ENCODE peak calls at places on chromosomes 13 and 19, in eight cellular contexts. One of them, this sample, is unnamed.

GRCh38 chr13:113275387-113275786 is 21.7 kb upstream of the LAMP1 start:
- DNase-seq in tibial nerve: no peak
- DNase-seq in body of pancreas: peak
- DNase-seq in stomach: peak
- DNase-seq in heart left ventricle: no peak
- DNase-seq in IMR-90: peak
- DNase-seq in uterus: no peak
- DNase-seq in A549: peak
- DNase-seq in this sample: peak

GRCh38 chr19:7224205-7224833 is 69.9 kb downstream of the INSR start:
- DNase-seq in tibial nerve: peak
- DNase-seq in body of pancreas: peak
- DNase-seq in stomach: peak
- DNase-seq in heart left ventricle: no peak
- DNase-seq in IMR-90: peak
- DNase-seq in uterus: peak
- DNase-seq in A549: no peak
- DNase-seq in this sample: peak

GRCh38 chr13:43991773-43992201 is 112.1 kb downstream of the LACC1 start:
- DNase-seq in tibial nerve: no peak
- DNase-seq in body of pancreas: no peak
- DNase-seq in stomach: no peak
- DNase-seq in heart left ventricle: peak
- DNase-seq in IMR-90: no peak
- DNase-seq in uterus: no peak
- DNase-seq in A549: no peak
- DNase-seq in this sample: no peak

GRCh38 chr19:50333737-50334617 is 4.8 kb upstream of the KCNC3 start:
- DNase-seq in tibial nerve: no peak
- DNase-seq in body of pancreas: no peak
- DNase-seq in stomach: peak
- DNase-seq in heart left ventricle: peak
- DNase-seq in IMR-90: no peak
- DNase-seq in uterus: peak
- DNase-seq in A549: peak
- DNase-seq in this sample: peak

GRCh38 chr13:103142091-103142594 is 75.9 kb upstream of the SLC10A2 start:
- DNase-seq in tibial nerve: no peak
- DNase-seq in body of pancreas: no peak
- DNase-seq in stomach: no peak
- DNase-seq in heart left ventricle: no peak
- DNase-seq in IMR-90: no peak
- DNase-seq in uterus: no peak
- DNase-seq in A549: no peak
- DNase-seq in this sample: no peak

GRCh38 chr19:33463194-33463593 is 58.4 kb downstream of the PEPD start:
- DNase-seq in tibial nerve: peak
- DNase-seq in body of pancreas: no peak
- DNase-seq in stomach: no peak
- DNase-seq in heart left ventricle: no peak
- DNase-seq in IMR-90: peak
- DNase-seq in uterus: no peak
- DNase-seq in A549: no peak
- DNase-seq in this sample: no peak

GRCh38 chr13:28161370-28161769 is 23.0 kb downstream of the PAN3 start:
- DNase-seq in tibial nerve: no peak
- DNase-seq in body of pancreas: no peak
- DNase-seq in stomach: no peak
- DNase-seq in heart left ventricle: no peak
- DNase-seq in IMR-90: peak
- DNase-seq in uterus: no peak
- DNase-seq in A549: no peak
- DNase-seq in this sample: peak

GRCh38 chr13:56902276-56902675 is 238.4 kb upstream of the PRR20A start:
- DNase-seq in tibial nerve: no peak
- DNase-seq in body of pancreas: no peak
- DNase-seq in stomach: no peak
- DNase-seq in heart left ventricle: no peak
- DNase-seq in IMR-90: no peak
- DNase-seq in uterus: no peak
- DNase-seq in A549: no peak
- DNase-seq in this sample: no peak

GRCh38 chr13:114128348-114128623 is 4.1 kb downstream of the RASA3 start:
- DNase-seq in tibial nerve: no peak
- DNase-seq in body of pancreas: no peak
- DNase-seq in stomach: no peak
- DNase-seq in heart left ventricle: no peak
- DNase-seq in IMR-90: no peak
- DNase-seq in uterus: no peak
- DNase-seq in A549: no peak
- DNase-seq in this sample: no peak

GRCh38 chr19:40033989-40034560 is 22.0 kb downstream of the ZNF780B start:
- DNase-seq in tibial nerve: no peak
- DNase-seq in body of pancreas: no peak
- DNase-seq in stomach: no peak
- DNase-seq in heart left ventricle: no peak
- DNase-seq in IMR-90: no peak
- DNase-seq in uterus: no peak
- DNase-seq in A549: no peak
- DNase-seq in this sample: no peak

GRCh38 chr13:72473321-72473720 is 254.1 kb downstream of the MZT1 start:
- DNase-seq in tibial nerve: no peak
- DNase-seq in body of pancreas: no peak
- DNase-seq in stomach: no peak
- DNase-seq in heart left ventricle: no peak
- DNase-seq in IMR-90: no peak
- DNase-seq in uterus: no peak
- DNase-seq in A549: no peak
- DNase-seq in this sample: no peak

GRCh38 chr19:40513345-40513678 is 46.5 kb downstream of the SPTBN4 start:
- DNase-seq in tibial nerve: no peak
- DNase-seq in body of pancreas: no peak
- DNase-seq in stomach: no peak
- DNase-seq in heart left ventricle: no peak
- DNase-seq in IMR-90: no peak
- DNase-seq in uterus: no peak
- DNase-seq in A549: no peak
- DNase-seq in this sample: no peak

DNA sequence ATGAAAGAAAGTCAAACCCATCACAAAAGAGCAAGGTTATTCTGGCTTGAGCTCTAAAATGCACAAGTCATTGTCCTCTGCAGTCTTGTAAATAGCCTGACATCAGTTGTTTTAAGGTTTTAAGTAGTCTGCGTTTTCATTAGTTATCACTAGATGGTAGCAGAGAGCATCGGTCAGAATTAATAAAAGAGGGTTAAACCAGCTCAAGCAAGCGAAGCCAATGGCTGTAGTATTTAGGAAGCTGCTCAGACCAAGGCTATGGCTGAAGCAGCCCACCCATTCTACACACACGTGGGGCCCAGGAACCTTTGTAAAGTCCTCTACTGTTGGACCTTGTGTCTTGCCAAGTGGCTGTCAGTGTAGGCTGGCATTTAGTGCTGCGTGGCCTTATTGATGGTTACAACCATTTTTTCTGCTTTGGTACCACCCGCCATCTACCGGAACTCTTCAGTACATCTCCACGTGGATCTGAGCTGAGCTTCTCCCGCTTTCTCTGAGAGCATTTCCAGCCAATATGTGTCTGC is 13.3 kb upstream of the ZNF57 start:
- DNase-seq in tibial nerve: no peak
- DNase-seq in body of pancreas: peak
- DNase-seq in stomach: no peak
- DNase-seq in heart left ventricle: no peak
- DNase-seq in IMR-90: peak
- DNase-seq in uterus: no peak
- DNase-seq in A549: peak
- DNase-seq in this sample: no peak
- H3K4me3 ChIP-seq in tibial nerve: no peak
- H3K4me3 ChIP-seq in body of pancreas: no peak
- H3K4me3 ChIP-seq in stomach: no peak
- H3K4me3 ChIP-seq in heart left ventricle: no peak
- H3K4me3 ChIP-seq in IMR-90: no peak
- H3K4me3 ChIP-seq in uterus: no peak
- H3K4me3 ChIP-seq in A549: no peak
- H3K4me3 ChIP-seq in this sample: no peak

DNA sequence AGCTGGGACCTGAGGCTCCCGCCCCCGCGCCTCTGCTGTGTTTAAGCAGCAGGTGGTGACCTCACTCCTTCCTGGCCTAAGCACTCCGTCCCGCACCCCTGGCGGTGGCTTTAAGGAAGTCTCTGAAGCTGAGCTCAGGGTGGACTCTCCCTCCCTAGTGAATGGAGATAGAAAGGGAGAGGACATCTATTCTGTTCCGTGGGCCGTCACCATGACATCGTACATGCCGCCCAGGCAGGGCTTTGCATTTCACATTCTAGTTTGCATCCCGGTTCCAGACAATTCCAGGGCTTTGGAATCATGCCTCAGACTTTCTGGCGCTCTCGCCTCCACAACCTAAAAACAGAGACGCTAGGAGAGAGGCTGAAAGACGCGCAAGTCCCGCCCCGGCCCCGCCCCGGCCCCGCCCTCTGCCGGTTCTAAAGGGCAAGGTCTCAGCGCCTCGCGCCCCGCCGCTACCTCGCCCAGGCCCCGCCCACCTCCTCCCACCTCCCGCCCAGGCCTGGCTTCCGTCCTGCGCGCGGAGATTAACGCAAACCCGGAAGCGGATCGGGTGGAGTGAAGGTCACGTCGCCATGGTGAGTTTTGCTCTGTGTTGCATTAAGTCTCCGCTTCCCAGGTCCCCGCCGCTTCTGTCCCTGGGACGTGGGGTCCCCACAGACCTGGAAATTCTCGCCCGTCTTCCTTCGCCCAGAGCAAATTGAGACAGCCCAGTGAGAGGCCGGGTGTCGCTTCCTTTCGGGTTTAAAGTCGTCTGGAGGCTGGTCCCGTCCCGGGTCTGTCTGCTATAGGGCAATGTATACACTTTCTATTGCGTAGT is at the start of gene ZNF808:
- DNase-seq in tibial nerve: peak
- DNase-seq in body of pancreas: peak
- DNase-seq in stomach: peak
- DNase-seq in heart left ventricle: peak
- DNase-seq in IMR-90: peak
- DNase-seq in uterus: peak
- DNase-seq in A549: peak
- DNase-seq in this sample: peak
- TF ChIP-seq POLR2A in tibial nerve: no peak
- TF ChIP-seq POLR2A in body of pancreas: peak
- TF ChIP-seq POLR2A in stomach: peak
- TF ChIP-seq POLR2A in heart left ventricle: no peak
- TF ChIP-seq POLR2A in IMR-90: peak
- TF ChIP-seq POLR2A in uterus: peak
- TF ChIP-seq POLR2A in A549: no peak
- TF ChIP-seq POLR2A in this sample: peak

GRCh38 chr13:93246069-93246468 is 19.5 kb downstream of the GPC6 start:
- DNase-seq in tibial nerve: no peak
- DNase-seq in body of pancreas: no peak
- DNase-seq in stomach: no peak
- DNase-seq in heart left ventricle: no peak
- DNase-seq in IMR-90: no peak
- DNase-seq in uterus: no peak
- DNase-seq in A549: no peak
- DNase-seq in this sample: no peak

GRCh38 chr13:93244141-93244917 is 17.7 kb downstream of the GPC6 start:
- DNase-seq in tibial nerve: no peak
- DNase-seq in body of pancreas: no peak
- DNase-seq in stomach: no peak
- DNase-seq in heart left ventricle: peak
- DNase-seq in IMR-90: peak
- DNase-seq in uterus: no peak
- DNase-seq in A549: no peak
- DNase-seq in this sample: no peak

GRCh38 chr13:93248627-93249047 is 22.0 kb downstream of the GPC6 start:
- DNase-seq in tibial nerve: no peak
- DNase-seq in body of pancreas: peak
- DNase-seq in stomach: peak
- DNase-seq in heart left ventricle: no peak
- DNase-seq in IMR-90: peak
- DNase-seq in uterus: no peak
- DNase-seq in A549: no peak
- DNase-seq in this sample: no peak

GRCh38 chr13:93243375-93244063 is 16.9 kb downstream of the GPC6 start:
- DNase-seq in tibial nerve: no peak
- DNase-seq in body of pancreas: no peak
- DNase-seq in stomach: no peak
- DNase-seq in heart left ventricle: no peak
- DNase-seq in IMR-90: no peak
- DNase-seq in uterus: no peak
- DNase-seq in A549: no peak
- DNase-seq in this sample: no peak

DNA sequence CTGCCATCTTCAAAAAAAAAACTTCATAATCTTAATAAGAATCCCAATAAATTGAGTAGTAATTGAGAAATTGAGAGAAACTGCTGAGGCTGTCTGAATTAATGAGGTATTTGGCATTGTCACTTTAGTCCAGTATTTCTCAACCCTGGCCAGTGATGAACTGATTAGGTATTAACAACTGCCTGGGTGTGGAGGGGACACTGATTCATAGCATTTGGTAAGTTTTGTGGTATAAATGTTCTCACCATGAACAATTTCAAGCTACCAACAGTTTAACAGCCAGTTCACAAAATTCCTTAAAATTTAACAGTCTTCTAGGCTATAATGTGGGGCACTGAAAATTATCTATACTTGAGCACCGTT is 18.3 kb downstream of the GPC6 start:
- DNase-seq in tibial nerve: no peak
- DNase-seq in body of pancreas: no peak
- DNase-seq in stomach: no peak
- DNase-seq in heart left ventricle: no peak
- DNase-seq in IMR-90: peak
- DNase-seq in uterus: no peak
- DNase-seq in A549: no peak
- DNase-seq in this sample: no peak
- H3K4me3 ChIP-seq in tibial nerve: peak
- H3K4me3 ChIP-seq in body of pancreas: no peak
- H3K4me3 ChIP-seq in stomach: peak
- H3K4me3 ChIP-seq in heart left ventricle: peak
- H3K4me3 ChIP-seq in IMR-90: peak
- H3K4me3 ChIP-seq in uterus: no peak
- H3K4me3 ChIP-seq in A549: peak
- H3K4me3 ChIP-seq in this sample: peak

DNA sequence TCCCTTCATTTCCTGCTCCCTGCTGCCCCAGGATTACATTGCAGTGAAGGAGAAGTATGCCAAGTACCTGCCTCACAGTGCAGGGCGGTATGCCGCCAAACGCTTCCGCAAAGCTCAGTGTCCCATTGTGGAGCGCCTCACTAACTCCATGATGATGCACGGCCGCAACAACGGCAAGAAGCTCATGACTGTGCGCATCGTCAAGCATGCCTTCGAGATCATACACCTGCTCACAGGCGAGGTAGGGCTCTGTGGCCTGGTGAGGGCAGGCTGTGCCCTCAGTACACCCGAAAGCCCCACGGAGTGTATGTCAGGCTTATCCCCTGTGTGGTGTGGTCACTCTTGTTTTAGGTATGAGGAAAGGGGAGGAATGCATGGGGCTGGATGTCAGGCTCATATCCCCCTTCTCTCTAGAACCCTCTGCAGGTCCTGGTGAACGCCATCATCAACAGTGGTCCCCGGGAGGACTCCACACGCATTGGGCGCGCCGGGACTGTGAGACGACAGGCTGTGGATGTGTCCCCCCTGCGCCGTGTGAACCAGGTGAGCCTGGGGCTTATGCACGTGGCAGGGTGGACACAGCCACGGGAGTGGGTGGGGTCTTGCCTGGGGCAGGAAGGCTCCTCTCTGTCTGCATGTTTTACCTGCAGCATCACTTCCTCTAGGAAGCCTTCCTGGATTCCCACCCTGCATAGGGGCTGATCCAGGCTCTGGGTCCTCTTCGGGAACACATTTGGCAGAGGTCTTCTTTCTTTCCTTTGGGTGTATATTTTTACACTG is 2.3 kb upstream of the RNF225 start:
- DNase-seq in tibial nerve: no peak
- DNase-seq in body of pancreas: no peak
- DNase-seq in stomach: no peak
- DNase-seq in heart left ventricle: no peak
- DNase-seq in IMR-90: no peak
- DNase-seq in uterus: no peak
- DNase-seq in A549: no peak
- DNase-seq in this sample: no peak
- TF ChIP-seq POLR2A in tibial nerve: no peak
- TF ChIP-seq POLR2A in body of pancreas: no peak
- TF ChIP-seq POLR2A in stomach: no peak
- TF ChIP-seq POLR2A in heart left ventricle: no peak
- TF ChIP-seq POLR2A in IMR-90: no peak
- TF ChIP-seq POLR2A in uterus: no peak
- TF ChIP-seq POLR2A in A549: no peak
- TF ChIP-seq POLR2A in this sample: no peak